ENCODE peak calls at places on chromosomes 1 and 21, in eight cellular contexts. F is K562, V is A549, H is sigmoid colon, J is tibial nerve, B is gastrocnemius medialis, Q is transverse colon, S is prostate gland. P is an unnamed sample.

GRCh38 chr21:31132574-31133242 is 94.4 kb upstream of the KRTAP19-8 start:
- DNase-seq in B (no peak), V (no peak), Q (peak; percentile 43), J (no peak), F (no peak), S (no peak), H (no peak), P (no peak)

GRCh38 chr1:66214901-66215300 is 319.1 kb upstream of the SGIP1 start:
- DNase-seq in S (no peak), Q (no peak), B (no peak), J (no peak), H (no peak), F (no peak), V (no peak), P (no peak)

GRCh38 chr1:83942914-83943313 is 56.0 kb downstream of the TTLL7 start:
- DNase-seq in J (no peak), Q (no peak), F (no peak), H (no peak), V (no peak), B (no peak), S (no peak), P (no peak)

GRCh38 chr1:204070895-204071294 is 2.0 kb upstream of the SOX13 start:
- DNase-seq in V (no peak), F (no peak), S (no peak), Q (no peak), B (no peak), J (no peak), H (no peak), P (no peak)

GRCh38 chr1:234605983-234606730 is 3.8 kb downstream of the IRF2BP2 start:
- DNase-seq in S (no peak), V (no peak), Q (peak; percentile 52), F (no peak), B (peak; percentile 70), H (no peak), J (no peak), P (peak; percentile 78)

GRCh38 chr1:116934586-116935207 is 25.0 kb downstream of the PTGFRN start:
- DNase-seq in S (no peak), V (no peak), J (no peak), F (peak; percentile 49), B (no peak), H (no peak), Q (no peak), P (peak; percentile 11)

GRCh38 chr1:91166106-91166712 is 144.4 kb upstream of the ZNF644 start:
- DNase-seq in V (peak; percentile 28), F (peak; percentile 52), S (no peak), J (peak; percentile 45), Q (peak; percentile 34), B (no peak), H (no peak), P (peak; percentile 59)

GRCh38 chr1:100721502-100722205 is 2.1 kb downstream of the VCAM1 start:
- DNase-seq in B (no peak), Q (peak; percentile 25), H (peak; percentile 80), F (no peak), S (no peak), V (no peak), J (peak; percentile 59), P (no peak)

GRCh38 chr1:1021010-1021845 is 1.3 kb downstream of the AGRN start:
- DNase-seq in F (peak; percentile 83), B (no peak), J (no peak), H (peak; percentile 83), V (no peak), Q (peak; percentile 75), S (no peak), P (peak; percentile 43)

GRCh38 chr1:183450086-183450485 is 22.2 kb upstream of the SMG7 start:
- DNase-seq in H (no peak), B (no peak), V (no peak), F (no peak), J (no peak), S (no peak), Q (no peak), P (no peak)

GRCh38 chr1:93552751-93553455 is 105.0 kb downstream of the FNBP1L start:
- DNase-seq in Q (no peak), V (no peak), F (peak; percentile 22), J (no peak), H (no peak), B (no peak), S (no peak), P (peak; percentile 16)

GRCh38 chr1:75130865-75131592 is 3.2 kb upstream of the LHX8 start:
- DNase-seq in H (peak; percentile 42), V (no peak), J (no peak), S (no peak), B (no peak), Q (no peak), F (no peak), P (no peak)

GRCh38 chr1:243393093-243393492 is 137.3 kb downstream of the SDCCAG8 start:
- DNase-seq in S (no peak), V (no peak), B (no peak), H (no peak), J (no peak), F (no peak), Q (no peak), P (peak; percentile 10)

GRCh38 chr1:151458936-151459330 is 361 bp downstream of the POGZ start:
- DNase-seq in F (peak; percentile 90), S (peak; percentile 40), J (peak; percentile 43), V (peak; percentile 76), B (peak; percentile 28), H (peak; percentile 84), Q (peak; percentile 71), P (peak; percentile 82)

GRCh38 chr1:203278087-203278884 is 27.0 kb upstream of the BTG2 start:
- DNase-seq in Q (peak; percentile 83), J (peak; percentile 92), B (peak; percentile 92), V (no peak), F (no peak), S (peak; percentile 67), H (peak; percentile 99), P (no peak)

GRCh38 chr1:119646521-119647227 is 1.4 kb downstream of the ZNF697 start:
- DNase-seq in F (peak; percentile 44), B (no peak), H (no peak), S (no peak), J (no peak), Q (no peak), V (no peak), P (peak; percentile 14)

GRCh38 chr1:119647228-119647733 is 785 bp downstream of the ZNF697 start:
- DNase-seq in S (no peak), Q (no peak), J (no peak), H (peak; percentile 74), V (no peak), B (no peak), F (peak; percentile 17), P (peak; percentile 18)

GRCh38 chr1:119651133-119651532 is 3.1 kb upstream of the ZNF697 start:
- DNase-seq in F (no peak), H (no peak), V (no peak), Q (no peak), B (no peak), J (no peak), S (no peak), P (no peak)

GRCh38 chr1:119648620-119649004 is 546 bp upstream of the ZNF697 start:
- DNase-seq in J (no peak), Q (no peak), V (no peak), B (no peak), F (no peak), H (no peak), S (no peak), P (no peak)

GRCh38 chr1:119647734-119648619 is at the start of gene ZNF697:
- DNase-seq in B (peak; percentile 96), S (peak; percentile 98), V (peak; percentile 85), H (peak; percentile 99), Q (peak; percentile 97), J (peak; percentile 95), F (peak; percentile 93), P (peak; percentile 80)
- TF ChIP-seq POLR2A in B (peak; percentile 76), S (peak; percentile 66), V (peak; percentile 80), H (peak; percentile 21), Q (peak; percentile 73), J (peak; percentile 72), F (peak; percentile 83), P (peak; percentile 25)

GRCh38 chr1:228836954-228837481 is 101.7 kb downstream of the RHOU start:
- DNase-seq in S (no peak), V (no peak), J (no peak), H (no peak), Q (no peak), B (no peak), F (no peak), P (no peak)

GRCh38 chr1:228839656-228840055 is 104.4 kb downstream of the RHOU start:
- DNase-seq in H (no peak), V (no peak), F (no peak), S (no peak), Q (no peak), B (no peak), J (no peak), P (no peak)

GRCh38 chr1:228838717-228839500 is 103.6 kb downstream of the RHOU start:
- DNase-seq in J (no peak), S (no peak), F (no peak), B (no peak), Q (no peak), H (no peak), V (no peak), P (no peak)

GRCh38 chr1:228836427-228836826 is 101.1 kb downstream of the RHOU start:
- DNase-seq in H (no peak), J (no peak), F (no peak), Q (peak; percentile 64), V (no peak), B (no peak), S (no peak), P (no peak)

GRCh38 chr1:228837817-228838716 is 102.8 kb downstream of the RHOU start:
- DNase-seq in J (peak; percentile 76), Q (peak; percentile 75), V (peak; percentile 88), F (peak; percentile 63), B (no peak), H (peak; percentile 79), S (no peak), P (peak; percentile 49)
- TF ChIP-seq POLR2A in J (no peak), Q (peak; percentile 37), V (no peak), F (no peak), B (no peak), H (no peak), S (no peak), P (no peak)

DNA sequence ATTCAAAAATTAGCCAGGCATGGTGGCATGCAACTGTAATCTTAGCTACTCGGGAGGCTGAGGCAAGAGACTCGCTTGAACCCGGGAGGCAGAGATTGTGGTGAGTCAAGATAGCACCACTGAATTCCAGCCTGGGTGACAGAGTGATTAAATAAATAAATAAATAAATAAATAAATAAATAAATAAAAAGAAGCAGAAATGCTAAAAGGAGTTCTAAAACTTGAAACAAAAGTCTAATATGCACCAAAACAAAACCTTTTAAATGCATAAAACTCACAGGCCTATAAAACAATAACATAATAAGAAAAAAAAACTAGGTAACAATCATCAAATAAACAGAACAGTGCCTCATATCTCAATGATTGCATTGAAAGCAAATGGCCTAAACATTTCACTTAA is 1458.9 kb downstream of the AMY1C start:
- DNase-seq in Q (no peak), B (no peak), S (no peak), J (no peak), F (no peak), H (no peak), V (no peak), P (no peak)
- TF ChIP-seq POLR2A in Q (no peak), B (no peak), S (no peak), J (no peak), F (no peak), H (no peak), V (no peak), P (no peak)

DNA sequence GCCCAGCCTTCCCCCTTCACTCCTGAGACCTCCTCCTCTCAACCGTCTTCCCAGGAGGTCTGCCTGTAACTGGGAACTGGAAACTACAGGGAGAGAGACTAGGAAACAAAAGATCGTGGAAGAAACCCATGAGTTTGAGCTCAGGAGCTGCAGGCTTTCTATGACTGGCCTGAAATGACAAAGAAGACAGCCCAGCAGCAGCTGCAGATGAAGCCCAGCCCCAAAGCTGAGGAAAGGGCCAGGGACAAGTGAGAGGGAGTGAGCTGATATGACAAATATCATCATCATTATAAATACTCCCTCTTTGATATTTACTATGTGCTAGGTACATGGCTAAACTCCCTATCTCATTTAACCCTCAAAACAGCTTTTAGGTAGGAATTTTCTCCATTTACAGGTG is 142.6 kb upstream of the CTTNBP2NL start:
- DNase-seq in F (no peak), S (no peak), B (no peak), Q (no peak), H (no peak), V (no peak), J (no peak), P (no peak)
- TF ChIP-seq POLR2A in F (no peak), S (no peak), B (no peak), Q (no peak), H (no peak), V (no peak), J (no peak), P (no peak)